ENCODE peak calls at places on chromosomes 5 and 9, in six cellular contexts. Y is glutamatergic neuron; V is fibroblast of lung; I is heart right ventricle; B is stimulated activated CD4-positive, alpha-beta T cell treated with anti-CD3 and anti-CD28 coated beads, Interleukin-4, amount 100 ng/mL, for 24 hours; M is SW480. P is an unnamed sample.

GRCh38 chr5:181189962-181190710 is 14.9 kb downstream of the TRIM7 start:
- DNase-seq in Y (no peak), M (peak), I (no peak), V (no peak), B (peak), P (peak)

GRCh38 chr9:129197978-129198736 is 20.1 kb upstream of the IER5L start:
- DNase-seq in V (peak), B (no peak), I (peak), M (no peak), Y (no peak), P (peak)

GRCh38 chr5:44664711-44665100 is 144.0 kb upstream of the MRPS30 start:
- DNase-seq in V (no peak), M (no peak), I (no peak), B (no peak), Y (no peak), P (no peak)

GRCh38 chr9:34719021-34719768 is 9.3 kb upstream of the CCL21 start:
- DNase-seq in Y (no peak), I (no peak), M (no peak), B (no peak), V (no peak), P (no peak)

GRCh38 chr9:10534863-10535262 is 77.9 kb downstream of the PTPRD start:
- DNase-seq in Y (no peak), M (no peak), B (no peak), I (no peak), V (no peak), P (no peak)

GRCh38 chr5:132466453-132467291 is 23.9 kb downstream of the IRF1 start:
- DNase-seq in I (no peak), V (peak), B (peak), M (peak), Y (no peak), P (peak)

GRCh38 chr5:5364932-5365331 is 57.5 kb upstream of the ICE1 start:
- DNase-seq in I (no peak), V (no peak), Y (no peak), M (no peak), B (no peak), P (no peak)

GRCh38 chr9:97271292-97271691 is 36.2 kb upstream of the CCDC180 start:
- DNase-seq in V (no peak), I (no peak), Y (peak), M (no peak), B (no peak), P (no peak)

GRCh38 chr9:129333613-129333960 is 155.5 kb upstream of the IER5L start:
- DNase-seq in M (peak), Y (no peak), I (no peak), B (no peak), V (no peak), P (no peak)

GRCh38 chr9:128143409-128144238 is 5.6 kb upstream of the LCN2 start:
- DNase-seq in B (no peak), I (no peak), V (no peak), Y (peak), M (peak), P (no peak)

GRCh38 chr5:80411589-80412219 is 3.8 kb downstream of the ZFYVE16 start:
- DNase-seq in V (peak), Y (no peak), B (no peak), M (no peak), I (no peak), P (peak)

GRCh38 chr5:157669701-157670097 is 1.6 kb upstream of the C5orf52 start:
- DNase-seq in I (no peak), B (no peak), V (no peak), Y (no peak), M (no peak), P (no peak)

GRCh38 chr5:74040065-74040551 is 414.1 kb downstream of the ARHGEF28 start:
- DNase-seq in Y (peak), I (no peak), V (peak), B (no peak), M (peak), P (no peak)

GRCh38 chr9:89676281-89676680 is 71.5 kb downstream of the GADD45G start:
- DNase-seq in V (no peak), I (peak), M (no peak), B (no peak), Y (peak), P (no peak)

P was measured in dermis blood vessel endothelial cell.